ENCODE peak calls at places on chromosome 2, in five cellular contexts. One of them, this sample, is unnamed.

GRCh38 chr2:201116959-201117734 is 1.2 kb downstream of the CFLAR start:
- DNase-seq in GM12878: no peak
- DNase-seq in K562: peak
- DNase-seq in HepG2: peak
- DNase-seq in H1: no peak
- DNase-seq in this sample: no peak

GRCh38 chr2:217387776-217388381 is 528.0 kb upstream of the TNP1 start:
- DNase-seq in GM12878: no peak
- DNase-seq in K562: no peak
- DNase-seq in HepG2: peak
- DNase-seq in H1: no peak
- DNase-seq in this sample: no peak

GRCh38 chr2:15714609-15715008 is 122.9 kb downstream of the DDX1 start:
- DNase-seq in GM12878: no peak
- DNase-seq in K562: no peak
- DNase-seq in HepG2: no peak
- DNase-seq in H1: no peak
- DNase-seq in this sample: no peak

GRCh38 chr2:105397025-105397722 is 1.7 kb downstream of the FHL2 start:
- DNase-seq in GM12878: no peak
- DNase-seq in K562: peak
- DNase-seq in HepG2: no peak
- DNase-seq in H1: no peak
- DNase-seq in this sample: no peak

GRCh38 chr2:215835641-215836040 is 177.7 kb downstream of the MREG start:
- DNase-seq in GM12878: no peak
- DNase-seq in K562: no peak
- DNase-seq in HepG2: no peak
- DNase-seq in H1: no peak
- DNase-seq in this sample: no peak

GRCh38 chr2:23926289-23926749 is 604 bp downstream of the ATAD2B start:
- DNase-seq in GM12878: no peak
- DNase-seq in K562: peak
- DNase-seq in HepG2: no peak
- DNase-seq in H1: no peak
- DNase-seq in this sample: peak

GRCh38 chr2:133591164-133591563 is 22.9 kb upstream of the NCKAP5 start:
- DNase-seq in GM12878: no peak
- DNase-seq in K562: no peak
- DNase-seq in HepG2: no peak
- DNase-seq in H1: no peak
- DNase-seq in this sample: peak

GRCh38 chr2:15363142-15363541 is 198.0 kb downstream of the NBAS start:
- DNase-seq in GM12878: no peak
- DNase-seq in K562: no peak
- DNase-seq in HepG2: peak
- DNase-seq in H1: no peak
- DNase-seq in this sample: no peak

GRCh38 chr2:124283090-124283489 is 258.0 kb downstream of the CNTNAP5 start:
- DNase-seq in GM12878: no peak
- DNase-seq in K562: no peak
- DNase-seq in HepG2: no peak
- DNase-seq in H1: no peak
- DNase-seq in this sample: no peak

GRCh38 chr2:119062179-119062578 is 96.4 kb downstream of the C1QL2 start:
- DNase-seq in GM12878: no peak
- DNase-seq in K562: no peak
- DNase-seq in HepG2: no peak
- DNase-seq in H1: no peak
- DNase-seq in this sample: no peak

GRCh38 chr2:171836151-171836910 is 57.7 kb downstream of the SLC25A12 start:
- DNase-seq in GM12878: no peak
- DNase-seq in K562: no peak
- DNase-seq in HepG2: no peak
- DNase-seq in H1: no peak
- DNase-seq in this sample: no peak

GRCh38 chr2:196316050-196316430 is 144.7 kb upstream of the STK17B start:
- DNase-seq in GM12878: no peak
- DNase-seq in K562: no peak
- DNase-seq in HepG2: no peak
- DNase-seq in H1: no peak
- DNase-seq in this sample: no peak

GRCh38 chr2:200252661-200253067 is 53.8 kb upstream of the SPATS2L start:
- DNase-seq in GM12878: no peak
- DNase-seq in K562: no peak
- DNase-seq in HepG2: no peak
- DNase-seq in H1: no peak
- DNase-seq in this sample: no peak

GRCh38 chr2:138724296-138724695 is 55.9 kb downstream of the NXPH2 start:
- DNase-seq in GM12878: no peak
- DNase-seq in K562: no peak
- DNase-seq in HepG2: peak
- DNase-seq in H1: no peak
- DNase-seq in this sample: no peak

GRCh38 chr2:25354116-25354515 is 12.4 kb upstream of the DNMT3A start:
- DNase-seq in GM12878: no peak
- DNase-seq in K562: no peak
- DNase-seq in HepG2: no peak
- DNase-seq in H1: no peak
- DNase-seq in this sample: no peak

GRCh38 chr2:129623783-129624182 is 355.7 kb upstream of the RAB6C start:
- DNase-seq in GM12878: no peak
- DNase-seq in K562: no peak
- DNase-seq in HepG2: no peak
- DNase-seq in H1: no peak
- DNase-seq in this sample: no peak

GRCh38 chr2:241943209-241943850 is 73.8 kb downstream of the RTP5 start:
- DNase-seq in GM12878: no peak
- DNase-seq in K562: no peak
- DNase-seq in HepG2: no peak
- DNase-seq in H1: no peak
- DNase-seq in this sample: no peak

GRCh38 chr2:51624995-51625394 is 593.1 kb upstream of the NRXN1 start:
- DNase-seq in GM12878: no peak
- DNase-seq in K562: no peak
- DNase-seq in HepG2: no peak
- DNase-seq in H1: no peak
- DNase-seq in this sample: no peak

GRCh38 chr2:72983500-72984039 is 66.3 kb downstream of the EMX1 start:
- DNase-seq in GM12878: no peak
- DNase-seq in K562: no peak
- DNase-seq in HepG2: peak
- DNase-seq in H1: no peak
- DNase-seq in this sample: no peak

GRCh38 chr2:240911641-240912265 is 5.6 kb downstream of the CROCC2 start:
- DNase-seq in GM12878: no peak
- DNase-seq in K562: no peak
- DNase-seq in HepG2: no peak
- DNase-seq in H1: no peak
- DNase-seq in this sample: no peak

GRCh38 chr2:240912878-240913809 is 7.0 kb downstream of the CROCC2 start:
- DNase-seq in GM12878: no peak
- DNase-seq in K562: no peak
- DNase-seq in HepG2: no peak
- DNase-seq in H1: no peak
- DNase-seq in this sample: no peak

GRCh38 chr2:240915526-240916335 is 9.6 kb downstream of the CROCC2 start:
- DNase-seq in GM12878: no peak
- DNase-seq in K562: no peak
- DNase-seq in HepG2: no peak
- DNase-seq in H1: no peak
- DNase-seq in this sample: no peak

GRCh38 chr2:240914645-240915525 is 8.7 kb downstream of the CROCC2 start:
- DNase-seq in GM12878: no peak
- DNase-seq in K562: no peak
- DNase-seq in HepG2: no peak
- DNase-seq in H1: no peak
- DNase-seq in this sample: no peak

DNA sequence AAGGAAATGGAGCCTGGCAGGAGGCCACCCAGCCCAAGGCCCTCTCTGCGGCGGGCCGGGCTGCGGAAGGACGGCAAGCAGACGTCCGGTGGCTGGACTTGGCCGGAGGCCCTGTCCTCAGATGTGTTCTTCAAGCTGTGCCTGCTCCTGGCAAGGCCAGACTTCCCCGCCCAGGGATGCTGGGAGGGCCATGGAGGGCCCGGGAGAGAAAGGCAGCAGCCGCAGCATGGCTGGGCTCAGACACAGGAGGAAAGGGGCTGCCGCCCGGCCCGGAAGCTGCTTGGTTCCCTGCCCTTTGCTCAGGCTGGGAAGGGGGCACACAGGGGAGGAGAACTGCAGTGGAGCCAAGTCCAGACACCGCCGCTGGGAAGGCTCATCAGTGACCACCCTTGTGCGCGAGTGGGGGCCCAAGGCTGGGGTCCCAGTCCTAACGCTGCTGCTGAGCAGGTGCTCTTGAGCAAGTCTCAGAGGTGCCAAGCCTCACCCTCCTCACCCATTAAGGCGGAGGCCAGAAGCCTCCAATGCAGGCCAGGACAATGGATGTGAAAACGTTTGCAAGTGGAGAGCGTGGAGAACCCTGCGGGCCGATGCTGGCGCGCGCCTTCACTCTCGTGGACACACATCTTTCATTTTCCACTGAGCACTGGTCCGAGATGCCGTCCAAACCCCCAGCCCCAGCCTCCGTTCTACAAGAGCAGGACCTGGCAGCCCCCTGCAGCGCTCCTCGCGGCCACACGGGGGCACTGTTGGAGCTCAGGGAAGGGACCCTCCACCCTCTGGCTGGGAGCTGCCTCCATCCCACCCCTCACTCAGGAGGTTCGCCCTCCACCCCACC is 7.9 kb downstream of the CROCC2 start:
- DNase-seq in GM12878: no peak
- DNase-seq in K562: peak
- DNase-seq in HepG2: peak
- DNase-seq in H1: peak
- DNase-seq in this sample: peak
- H2AFZ ChIP-seq in GM12878: no peak
- H2AFZ ChIP-seq in K562: no peak
- H2AFZ ChIP-seq in HepG2: peak
- H2AFZ ChIP-seq in H1: no peak
- H2AFZ ChIP-seq in this sample: no peak

GRCh38 chr2:127195140-127196074 is 24.7 kb downstream of the CYP27C1 start:
- DNase-seq in GM12878: no peak
- DNase-seq in K562: no peak
- DNase-seq in HepG2: no peak
- DNase-seq in H1: no peak
- DNase-seq in this sample: no peak
- TF ChIP-seq GABPA in GM12878: no peak
- TF ChIP-seq GABPA in K562: no peak
- TF ChIP-seq GABPA in HepG2: no peak
- TF ChIP-seq GABPA in H1: no peak
- TF ChIP-seq GABPA in this sample: no peak

GRCh38 chr2:108534577-108535379 is 508 bp downstream of the LIMS1 start:
- DNase-seq in GM12878: no peak
- DNase-seq in K562: peak
- DNase-seq in HepG2: peak
- DNase-seq in H1: no peak
- DNase-seq in this sample: no peak

GRCh38 chr2:108536133-108536780 is 2.0 kb downstream of the LIMS1 start:
- DNase-seq in GM12878: no peak
- DNase-seq in K562: peak
- DNase-seq in HepG2: peak
- DNase-seq in H1: no peak
- DNase-seq in this sample: no peak

GRCh38 chr2:108536911-108537310 is 2.6 kb downstream of the LIMS1 start:
- DNase-seq in GM12878: no peak
- DNase-seq in K562: no peak
- DNase-seq in HepG2: no peak
- DNase-seq in H1: no peak
- DNase-seq in this sample: no peak

GRCh38 chr2:108533832-108534576 is at the start of gene LIMS1:
- DNase-seq in GM12878: peak
- DNase-seq in K562: peak
- DNase-seq in HepG2: peak
- DNase-seq in H1: peak
- DNase-seq in this sample: peak

DNA sequence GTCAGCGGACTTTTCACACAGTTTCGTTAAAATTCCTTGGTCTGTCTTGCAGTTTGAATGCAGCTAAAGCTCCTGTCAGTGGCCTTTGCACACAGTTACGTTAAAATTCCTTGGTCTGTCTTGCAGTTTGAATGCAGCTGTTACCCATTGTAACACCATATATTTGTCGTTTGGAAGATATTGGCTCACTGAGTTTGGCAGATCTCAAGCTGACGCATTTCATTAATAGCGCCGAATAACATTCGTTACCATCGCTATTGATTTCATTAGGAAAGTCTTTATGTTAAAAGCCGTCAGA is 1.1 kb downstream of the LIMS1 start:
- DNase-seq in GM12878: no peak
- DNase-seq in K562: no peak
- DNase-seq in HepG2: no peak
- DNase-seq in H1: no peak
- DNase-seq in this sample: no peak
- H2AFZ ChIP-seq in GM12878: peak
- H2AFZ ChIP-seq in K562: peak
- H2AFZ ChIP-seq in HepG2: no peak
- H2AFZ ChIP-seq in H1: no peak
- H2AFZ ChIP-seq in this sample: no peak

GRCh38 chr2:106995560-106995959 is 109.6 kb upstream of the ST6GAL2 start:
- DNase-seq in GM12878: no peak
- DNase-seq in K562: no peak
- DNase-seq in HepG2: no peak
- DNase-seq in H1: no peak
- DNase-seq in this sample: no peak

GRCh38 chr2:107001081-107001480 is 115.1 kb upstream of the ST6GAL2 start:
- DNase-seq in GM12878: no peak
- DNase-seq in K562: no peak
- DNase-seq in HepG2: no peak
- DNase-seq in H1: no peak
- DNase-seq in this sample: no peak

GRCh38 chr2:106991866-106992265 is 105.9 kb upstream of the ST6GAL2 start:
- DNase-seq in GM12878: no peak
- DNase-seq in K562: no peak
- DNase-seq in HepG2: no peak
- DNase-seq in H1: no peak
- DNase-seq in this sample: no peak

GRCh38 chr2:106997204-106997603 is 111.2 kb upstream of the ST6GAL2 start:
- DNase-seq in GM12878: no peak
- DNase-seq in K562: no peak
- DNase-seq in HepG2: no peak
- DNase-seq in H1: no peak
- DNase-seq in this sample: no peak

DNA sequence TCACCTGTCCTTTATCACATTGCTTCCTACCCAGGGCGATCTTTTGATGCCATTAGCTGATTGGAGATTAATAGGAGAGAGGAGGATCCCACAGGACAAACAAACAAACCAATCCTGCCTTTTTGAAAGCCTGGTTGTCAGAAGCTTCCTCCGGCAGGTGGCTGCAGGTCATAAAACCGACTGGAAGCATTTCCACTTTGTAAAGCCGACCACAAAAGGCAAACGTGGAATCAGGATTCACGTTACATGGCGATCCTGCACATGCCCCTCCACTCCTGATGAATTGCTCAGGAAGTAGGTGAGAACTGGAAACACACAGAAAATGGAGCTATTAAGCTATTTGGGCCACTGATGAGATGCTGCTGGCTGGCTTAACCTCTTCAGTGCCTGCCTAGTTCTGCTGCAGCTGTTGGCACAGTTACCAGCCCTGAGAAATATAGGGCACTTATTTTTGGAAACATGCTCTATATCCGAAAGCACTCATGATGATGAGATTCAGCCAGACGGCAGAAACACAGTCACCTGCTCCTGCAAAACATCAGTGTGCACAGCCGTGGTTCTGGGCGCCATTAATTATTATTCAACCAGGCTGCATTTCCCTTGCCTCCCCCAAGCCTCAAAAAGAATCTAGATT is 110.3 kb upstream of the ST6GAL2 start:
- DNase-seq in GM12878: no peak
- DNase-seq in K562: no peak
- DNase-seq in HepG2: no peak
- DNase-seq in H1: no peak
- DNase-seq in this sample: no peak
- TF ChIP-seq GABPA in GM12878: no peak
- TF ChIP-seq GABPA in K562: no peak
- TF ChIP-seq GABPA in HepG2: no peak
- TF ChIP-seq GABPA in H1: no peak
- TF ChIP-seq GABPA in this sample: no peak

This sample was measured in SK-N-SH.